ENCODE peak calls at places on chromosomes 3 and 15, in six cellular contexts. G, E, J, K, S and Q are unnamed samples.

GRCh38 chr15:62928996-62929350 is 113.6 kb upstream of the TPM1 start:
- DNase-seq in G (peak), E (no peak), J (no peak), K (peak), S (no peak), Q (no peak)

GRCh38 chr3:185152433-185153169 is at the start of gene C3orf70:
- DNase-seq in G (peak), E (no peak), J (no peak), K (no peak), S (no peak), Q (peak)

GRCh38 chr3:115211810-115212492 is 64.9 kb upstream of the ZBTB20 start:
- DNase-seq in G (no peak), E (no peak), J (no peak), K (no peak), S (no peak), Q (no peak)

GRCh38 chr15:84725001-84725491 is 9.1 kb upstream of the SEC11A start:
- DNase-seq in G (no peak), E (no peak), J (no peak), K (no peak), S (no peak), Q (no peak)

GRCh38 chr15:83305696-83306291 is 21.3 kb upstream of the BNC1 start:
- DNase-seq in G (no peak), E (no peak), J (no peak), K (no peak), S (no peak), Q (no peak)

GRCh38 chr15:37880009-37880834 is 54.2 kb upstream of the TMCO5A start:
- DNase-seq in G (peak), E (no peak), J (no peak), K (peak), S (no peak), Q (no peak)

GRCh38 chr3:100496711-100497261 is 4.4 kb downstream of the TMEM45A start:
- DNase-seq in G (no peak), E (no peak), J (no peak), K (peak), S (peak), Q (no peak)

GRCh38 chr3:187012609-187013051 is 82.3 kb downstream of the ST6GAL1 start:
- DNase-seq in G (no peak), E (no peak), J (no peak), K (no peak), S (no peak), Q (no peak)

GRCh38 chr15:50519740-50520425 is 26.6 kb downstream of the USP50 start:
- DNase-seq in G (no peak), E (no peak), J (no peak), K (no peak), S (no peak), Q (no peak)

GRCh38 chr3:158434412-158435038 is 136.5 kb upstream of the MLF1 start:
- DNase-seq in G (peak), E (no peak), J (peak), K (peak), S (peak), Q (peak)

GRCh38 chr15:48334260-48334659 is 3.0 kb downstream of the DUT start:
- DNase-seq in G (no peak), E (no peak), J (no peak), K (no peak), S (no peak), Q (no peak)

GRCh38 chr3:65334045-65334665 is 646.4 kb upstream of the ADAMTS9 start:
- DNase-seq in G (no peak), E (no peak), J (no peak), K (no peak), S (no peak), Q (no peak)

GRCh38 chr3:171825222-171825828 is 15.0 kb upstream of the PLD1 start:
- DNase-seq in G (no peak), E (no peak), J (no peak), K (no peak), S (peak), Q (no peak)

GRCh38 chr15:89817701-89818280 is 3.1 kb upstream of the ANPEP start:
- DNase-seq in G (no peak), E (no peak), J (no peak), K (no peak), S (no peak), Q (no peak)

DNA sequence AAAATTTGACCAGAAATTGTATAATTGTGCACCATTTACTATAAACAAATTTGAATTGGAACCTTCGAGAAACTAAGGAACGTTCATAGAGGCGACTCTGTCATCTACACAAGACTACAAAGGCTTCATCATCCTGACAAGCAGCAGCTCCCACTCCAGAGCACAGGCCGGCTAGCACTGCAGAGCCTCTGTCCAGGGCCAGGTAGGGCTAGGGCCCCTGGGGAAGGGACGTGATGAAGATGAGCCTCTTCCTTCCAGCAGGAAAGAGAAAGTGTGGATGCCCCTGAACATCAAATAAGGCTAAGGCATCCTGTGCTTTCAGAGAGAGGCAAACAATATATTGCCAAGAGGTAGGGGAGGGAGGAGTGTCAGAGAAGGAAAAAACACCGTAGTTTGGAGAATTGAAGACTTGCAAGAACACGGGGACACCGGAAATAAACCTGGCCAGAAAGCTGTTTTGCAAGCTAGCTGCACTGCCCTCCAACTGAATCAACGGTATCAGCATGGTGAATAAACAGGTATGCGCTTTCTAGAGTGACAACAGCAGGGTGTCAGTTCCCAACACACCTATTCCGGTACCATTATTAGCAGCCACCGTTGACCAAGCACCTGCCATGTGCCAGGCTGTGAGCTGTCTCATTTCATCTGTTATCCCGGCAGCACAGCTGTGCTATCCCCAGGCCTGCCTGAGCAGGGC is 12.4 kb downstream of the XXYLT1 start:
- DNase-seq in G (no peak), E (no peak), J (no peak), K (no peak), S (no peak), Q (no peak)
- H3K4me3 ChIP-seq in G (no peak), E (no peak), J (peak), K (no peak), S (no peak), Q (no peak)

GRCh38 chr3:52299247-52299657 is 11.6 kb downstream of the GLYCTK start:
- DNase-seq in G (no peak), E (no peak), J (no peak), K (no peak), S (no peak), Q (no peak)

GRCh38 chr3:52301042-52301441 is 13.4 kb downstream of the GLYCTK start:
- DNase-seq in G (no peak), E (no peak), J (no peak), K (no peak), S (no peak), Q (no peak)

GRCh38 chr3:52297242-52298146 is 9.9 kb downstream of the GLYCTK start:
- DNase-seq in G (no peak), E (no peak), J (no peak), K (no peak), S (no peak), Q (no peak)

GRCh38 chr3:52298147-52299098 is 10.8 kb downstream of the GLYCTK start:
- DNase-seq in G (no peak), E (no peak), J (no peak), K (no peak), S (no peak), Q (no peak)

GRCh38 chr3:52299815-52300611 is 12.4 kb downstream of the GLYCTK start:
- DNase-seq in G (no peak), E (no peak), J (no peak), K (no peak), S (no peak), Q (no peak)
- H3K4me3 ChIP-seq in G (no peak), E (no peak), J (no peak), K (no peak), S (no peak), Q (no peak)

DNA sequence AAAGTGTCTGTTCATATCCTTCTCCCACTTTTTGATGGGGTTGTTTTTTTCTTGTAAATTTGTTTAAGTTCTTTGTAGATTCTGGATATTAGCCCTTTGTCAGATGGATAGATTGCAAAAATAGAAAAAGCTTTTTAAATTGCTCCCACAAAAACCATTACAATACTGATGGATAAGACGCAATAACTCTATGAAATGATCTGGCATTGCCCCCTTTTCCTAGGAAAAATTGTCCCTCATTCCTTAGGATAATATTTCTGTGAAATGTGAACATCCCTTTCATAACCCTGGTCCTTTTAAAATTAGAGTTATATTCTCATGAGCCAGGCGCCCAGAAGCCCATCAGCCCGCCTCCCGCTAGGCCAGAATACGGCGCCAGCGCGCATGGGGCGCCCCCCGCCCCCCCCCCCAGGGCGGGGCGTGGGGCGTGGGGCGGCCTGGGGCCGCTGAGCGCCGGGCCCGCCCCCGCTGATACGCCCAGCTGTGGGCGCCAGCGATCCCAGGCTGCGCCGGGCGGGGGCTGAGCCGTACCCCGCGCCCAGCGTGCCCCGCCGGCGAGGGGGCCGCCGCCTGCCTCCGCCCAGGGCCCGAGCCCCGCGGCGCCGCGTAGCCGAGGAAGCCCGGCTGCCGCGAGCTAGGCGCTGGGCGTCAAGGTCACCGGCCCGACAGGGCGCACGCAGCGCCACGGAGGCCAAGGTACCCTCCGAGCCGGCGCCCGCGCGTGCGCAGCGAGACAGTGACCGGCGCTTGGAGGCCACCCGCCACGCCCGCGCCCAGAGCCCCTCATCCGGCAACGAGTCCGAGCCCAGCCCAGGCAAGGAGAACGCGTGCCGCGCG is 11.1 kb upstream of the ROPN1B start:
- DNase-seq in G (no peak), E (no peak), J (no peak), K (no peak), S (no peak), Q (no peak)
- H3K4me3 ChIP-seq in G (peak), E (no peak), J (no peak), K (no peak), S (no peak), Q (no peak)

DNA sequence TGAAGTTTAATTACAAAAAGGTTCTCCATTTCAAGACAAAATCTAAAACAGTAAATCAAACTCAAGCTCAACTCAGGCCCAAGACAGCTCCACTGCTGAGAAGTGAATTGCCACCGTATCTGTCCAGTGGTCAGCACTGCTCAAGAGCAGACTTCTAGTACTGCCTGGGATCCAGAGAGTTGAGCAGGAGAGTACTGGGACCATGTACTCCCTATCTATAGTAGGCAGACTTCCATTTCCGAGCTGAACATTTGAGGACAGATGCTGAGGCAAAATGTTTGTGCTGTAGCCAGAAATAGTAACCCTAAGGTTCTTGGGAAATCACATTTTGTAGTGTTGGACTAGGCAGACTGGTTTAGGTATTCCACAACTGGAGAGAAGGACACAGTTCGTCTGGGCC is 44.1 kb downstream of the MRPL3 start:
- DNase-seq in G (no peak), E (no peak), J (no peak), K (no peak), S (no peak), Q (no peak)
- H3K4me3 ChIP-seq in G (no peak), E (no peak), J (no peak), K (no peak), S (no peak), Q (no peak)

DNA sequence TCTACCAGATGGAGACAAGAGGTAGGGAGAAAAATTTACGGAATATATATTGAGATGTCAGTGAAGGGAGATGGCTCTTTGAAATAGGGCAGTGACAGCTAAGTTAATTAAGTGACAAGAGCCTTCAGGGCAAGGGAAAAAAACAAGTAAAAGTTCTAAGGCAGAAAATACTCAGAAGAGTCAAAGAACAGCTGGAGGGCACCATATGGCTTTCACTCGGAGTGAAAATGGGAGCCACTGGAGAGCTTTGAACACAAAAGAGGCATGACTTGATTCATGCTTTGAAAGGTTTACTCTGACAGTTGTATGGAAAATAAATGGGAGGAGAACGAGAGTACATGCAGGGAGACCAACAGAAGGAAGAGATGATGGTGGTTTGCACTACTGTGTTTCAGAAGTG is 411.3 kb downstream of the GABRG3 start:
- DNase-seq in G (no peak), E (no peak), J (no peak), K (no peak), S (no peak), Q (no peak)
- H3K4me3 ChIP-seq in G (no peak), E (no peak), J (no peak), K (no peak), S (no peak), Q (no peak)

DNA sequence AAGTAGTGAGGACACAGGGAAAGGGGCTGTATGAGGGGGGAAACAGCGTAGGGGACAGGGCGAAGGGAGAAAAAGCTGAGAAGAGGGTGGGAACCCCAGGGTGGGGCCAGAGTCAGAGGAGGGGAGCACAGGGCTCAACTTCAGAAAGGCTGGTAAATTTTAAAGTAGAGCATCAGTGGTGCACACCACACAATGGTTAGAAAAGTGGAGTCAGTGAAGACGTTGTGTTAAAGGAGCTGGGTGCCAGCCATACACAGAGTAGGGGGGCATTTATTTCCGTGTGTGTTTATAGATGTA is 3.0 kb upstream of the RPP25 start:
- DNase-seq in G (no peak), E (no peak), J (no peak), K (no peak), S (no peak), Q (no peak)
- H3K4me3 ChIP-seq in G (no peak), E (no peak), J (peak), K (no peak), S (no peak), Q (no peak)

GRCh38 chr3:183264249-183264648 is 11.2 kb downstream of the B3GNT5 start:
- DNase-seq in G (no peak), E (no peak), J (no peak), K (no peak), S (no peak), Q (no peak)

GRCh38 chr3:183267140-183267539 is 14.1 kb downstream of the B3GNT5 start:
- DNase-seq in G (no peak), E (no peak), J (no peak), K (no peak), S (no peak), Q (no peak)

GRCh38 chr3:183266454-183266853 is 13.4 kb downstream of the B3GNT5 start:
- DNase-seq in G (no peak), E (no peak), J (no peak), K (no peak), S (no peak), Q (no peak)

GRCh38 chr3:183265713-183266417 is 12.8 kb downstream of the B3GNT5 start:
- DNase-seq in G (peak), E (no peak), J (no peak), K (peak), S (no peak), Q (no peak)

DNA sequence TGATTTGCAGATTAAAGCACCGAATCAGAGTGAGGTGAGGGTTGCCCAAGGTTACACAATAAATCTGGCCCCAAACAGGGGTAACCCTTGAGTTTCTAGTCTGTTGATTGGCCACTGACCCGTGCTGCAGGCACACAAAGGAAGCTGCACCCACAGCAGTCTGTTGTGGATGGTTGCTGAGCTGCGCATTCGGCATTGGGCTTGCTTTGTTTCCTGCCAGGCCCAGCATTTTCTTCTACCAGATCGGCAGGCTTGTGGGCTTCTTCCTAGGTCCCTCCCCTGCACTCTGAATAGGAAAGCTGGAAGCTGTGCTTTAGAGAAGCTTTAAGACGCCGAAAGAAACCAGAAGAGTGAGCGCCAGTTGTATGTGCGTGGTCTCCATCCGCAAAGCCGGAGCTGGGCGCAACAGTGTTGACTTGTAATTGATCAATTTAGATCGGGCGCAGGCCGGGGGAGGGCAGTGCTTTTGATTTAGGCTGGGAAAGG is 12.1 kb downstream of the B3GNT5 start:
- DNase-seq in G (no peak), E (no peak), J (no peak), K (no peak), S (no peak), Q (no peak)
- H3K4me3 ChIP-seq in G (no peak), E (no peak), J (peak), K (no peak), S (no peak), Q (no peak)